ENCODE peak calls at places on chromosome 3, in six cellular contexts. K is H9, E is IMR-90, R is H1, X is mesenchymal stem cell, S is trophoblast cell. B is an unnamed sample.

GRCh38 chr3:56694852-56695563 is 11.9 kb upstream of the TASOR start:
- DNase-seq in X (no peak), K (no peak), R (no peak), E (no peak), S (no peak), B (no peak)

GRCh38 chr3:175941352-175941751 is 1082.2 kb downstream of the NAALADL2 start:
- DNase-seq in K (peak; percentile 80), E (no peak), X (no peak), R (no peak), S (peak; percentile 19), B (no peak)

GRCh38 chr3:171446801-171447578 is 13.2 kb downstream of the TNIK start:
- DNase-seq in K (no peak), S (peak; percentile 42), X (peak; percentile 88), R (no peak), E (peak; percentile 93), B (no peak)

GRCh38 chr3:132641837-132642538 is 17.6 kb downstream of the ACAD11 start:
- DNase-seq in E (peak; percentile 67), R (no peak), K (no peak), X (peak; percentile 67), S (no peak), B (peak; percentile 27)

GRCh38 chr3:46902188-46902631 is 24.7 kb downstream of the PTH1R start:
- DNase-seq in R (no peak), K (no peak), X (no peak), E (no peak), S (no peak), B (no peak)

GRCh38 chr3:102129774-102130608 is 280.7 kb downstream of the NFKBIZ start:
- DNase-seq in X (peak; percentile 74), E (peak; percentile 86), R (no peak), S (no peak), K (no peak), B (no peak)

GRCh38 chr3:197017003-197017402 is 12.6 kb downstream of the MELTF start:
- DNase-seq in X (no peak), S (no peak), E (no peak), R (no peak), K (peak; percentile 20), B (no peak)

GRCh38 chr3:100151024-100151707 is 36.9 kb upstream of the FILIP1L start:
- DNase-seq in K (no peak), E (no peak), S (no peak), R (no peak), X (no peak), B (no peak)

GRCh38 chr3:26647078-26647477 is 24.5 kb downstream of the LRRC3B start:
- DNase-seq in X (no peak), S (no peak), R (no peak), K (no peak), E (no peak), B (no peak)

GRCh38 chr3:70488816-70489215 is 176.4 kb upstream of the MDFIC2 start:
- DNase-seq in E (no peak), X (no peak), S (no peak), R (no peak), K (no peak), B (no peak)

GRCh38 chr3:159897331-159898075 is 91.1 kb upstream of the IL12A start:
- DNase-seq in K (no peak), X (peak; percentile 71), S (no peak), E (peak; percentile 81), R (no peak), B (no peak)

GRCh38 chr3:51813539-51813938 is 34.5 kb upstream of the IQCF6 start:
- DNase-seq in K (no peak), X (no peak), R (no peak), E (no peak), S (no peak), B (no peak)

GRCh38 chr3:53161820-53162671 is 1.0 kb downstream of the PRKCD start:
- DNase-seq in S (no peak), K (peak; percentile 47), R (no peak), X (peak; percentile 59), E (peak; percentile 20), B (no peak)

GRCh38 chr3:121885386-121885785 is 8.8 kb upstream of the SLC15A2 start:
- DNase-seq in K (no peak), E (peak; percentile 1), X (no peak), S (peak; percentile 60), R (no peak), B (no peak)

GRCh38 chr3:64316971-64317370 is 91.7 kb upstream of the PRICKLE2 start:
- DNase-seq in R (no peak), S (peak; percentile 7), E (peak; percentile 54), K (no peak), X (peak; percentile 39), B (no peak)

GRCh38 chr3:25182794-25183193 is 245.3 kb upstream of the RARB start:
- DNase-seq in S (no peak), K (no peak), R (no peak), E (no peak), X (no peak), B (no peak)

GRCh38 chr3:145857956-145858355 is 303.0 kb downstream of the PLOD2 start:
- DNase-seq in E (no peak), K (no peak), S (no peak), R (no peak), X (no peak), B (no peak)

GRCh38 chr3:178536271-178537079 is at the start of gene KCNMB2:
- DNase-seq in K (peak; percentile 63), E (no peak), X (peak; percentile 44), R (no peak), S (no peak), B (no peak)

GRCh38 chr3:155233213-155233612 is 60.3 kb downstream of the STRIT1 start:
- DNase-seq in K (no peak), S (no peak), X (peak; percentile 78), E (peak; percentile 81), R (no peak), B (no peak)

GRCh38 chr3:44339990-44340389 is 1.4 kb downstream of the TCAIM start:
- DNase-seq in X (no peak), R (no peak), S (no peak), K (no peak), E (no peak), B (no peak)

GRCh38 chr3:58518304-58518789 is 18.6 kb downstream of the ACOX2 start:
- DNase-seq in X (no peak), R (no peak), K (no peak), E (no peak), S (no peak), B (no peak)

GRCh38 chr3:105970283-105970682 is 101.5 kb upstream of the CBLB start:
- DNase-seq in R (no peak), E (peak; percentile 78), S (peak; percentile 68), K (no peak), X (peak; percentile 52), B (no peak)

GRCh38 chr3:61985020-61985419 is 388.3 kb downstream of the FEZF2 start:
- DNase-seq in R (no peak), K (no peak), S (no peak), E (peak; percentile 82), X (peak; percentile 24), B (no peak)

GRCh38 chr3:12335421-12335820 is 46.6 kb downstream of the PPARG start:
- DNase-seq in E (no peak), X (no peak), K (no peak), S (no peak), R (no peak), B (no peak)

GRCh38 chr3:12338595-12339546 is 50.0 kb downstream of the PPARG start:
- DNase-seq in S (no peak), E (no peak), K (no peak), R (no peak), X (no peak), B (no peak)

GRCh38 chr3:12336099-12336498 is 47.2 kb downstream of the PPARG start:
- DNase-seq in X (no peak), E (no peak), S (no peak), R (no peak), K (no peak), B (no peak)

GRCh38 chr3:12339701-12340480 is 51.0 kb downstream of the PPARG start:
- DNase-seq in S (no peak), R (no peak), K (no peak), X (no peak), E (no peak), B (no peak)

GRCh38 chr3:12334786-12335185 is 45.9 kb downstream of the PPARG start:
- DNase-seq in E (no peak), K (no peak), X (no peak), S (no peak), R (no peak), B (no peak)
- H3K14ac ChIP-seq in E (no peak overlapping the region), K (no peak overlapping the region), X (no peak overlapping the region), S (no peak overlapping the region), R (no peak overlapping the region), B (no peak overlapping the region)

DNA sequence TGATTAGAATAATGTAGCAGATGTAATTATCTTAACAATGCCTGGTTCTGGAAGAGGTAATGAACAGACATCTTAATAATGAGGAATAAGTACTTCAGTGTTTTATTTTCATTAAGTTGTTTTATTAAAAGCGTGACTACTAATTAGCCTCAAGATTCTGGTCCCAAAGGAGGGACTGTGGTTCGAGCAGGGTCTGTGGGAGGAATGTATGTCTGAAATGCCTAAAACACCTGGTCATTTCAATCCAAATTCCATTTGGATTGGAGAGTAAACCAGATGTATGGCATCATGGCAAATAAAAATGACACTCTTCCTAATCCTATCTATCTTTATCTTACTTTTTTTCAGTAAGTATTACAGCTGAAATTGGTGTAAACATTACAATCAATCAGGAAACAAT is 243.2 kb downstream of the PDZRN3 start:
- DNase-seq in R (no peak), S (no peak), X (no peak), K (no peak), E (no peak), B (no peak)
- H3K14ac ChIP-seq in R (no peak overlapping the region), S (no peak overlapping the region), X (no peak overlapping the region), K (no peak overlapping the region), E (no peak overlapping the region), B (no peak overlapping the region)

DNA sequence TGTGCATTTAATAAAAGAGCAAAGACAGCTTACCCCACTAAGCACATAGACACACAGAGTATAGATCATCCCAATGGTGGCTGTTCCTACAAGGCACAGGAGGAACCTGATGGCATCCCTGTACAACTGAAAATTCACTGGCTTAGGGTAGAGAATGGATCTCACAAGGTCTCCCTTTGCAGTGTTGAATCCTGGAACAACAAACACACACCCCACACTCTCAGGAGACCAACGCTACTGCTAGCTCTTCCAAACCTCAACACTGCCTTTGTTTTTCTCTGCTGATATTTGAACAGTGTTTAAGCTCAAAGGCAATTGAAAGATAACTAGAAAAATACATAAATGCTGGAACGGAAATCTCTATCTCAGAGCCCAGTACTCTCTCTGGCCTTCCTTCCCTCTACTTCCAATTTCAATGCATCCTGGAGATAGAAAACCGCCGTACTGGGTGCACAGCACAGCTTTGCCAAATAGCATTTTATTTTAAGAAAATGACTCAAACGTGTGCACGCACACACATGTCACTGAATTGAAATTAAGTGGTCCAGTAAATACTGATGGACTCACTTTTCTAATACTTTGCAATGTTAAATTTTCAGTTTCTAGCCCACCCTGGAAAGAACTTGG is 87.6 kb upstream of the ATP13A5 start:
- DNase-seq in S (no peak), R (no peak), K (no peak), E (no peak), X (no peak), B (no peak)
- H3K14ac ChIP-seq in S (no peak overlapping the region), R (no peak overlapping the region), K (no peak overlapping the region), E (no peak overlapping the region), X (no peak overlapping the region), B (no peak overlapping the region)

DNA sequence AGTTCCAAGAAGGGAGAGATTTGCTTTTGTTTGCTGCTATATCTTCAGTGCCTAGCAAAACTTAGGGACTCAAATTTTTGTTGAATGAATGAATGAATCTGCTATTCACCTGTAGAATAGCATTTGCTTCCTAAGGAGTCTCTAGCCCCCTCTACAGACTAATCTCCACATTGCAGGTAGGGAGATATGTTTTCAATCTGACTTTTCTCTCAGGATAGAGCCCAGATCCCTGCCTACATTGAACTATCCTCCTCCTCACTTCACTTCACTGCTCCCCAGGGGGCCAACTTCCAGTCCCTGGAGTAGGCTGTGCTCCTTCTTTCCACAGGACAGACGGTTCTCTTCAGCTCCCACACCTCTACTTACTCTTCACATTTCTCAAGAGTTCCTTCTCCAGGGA is 81.9 kb upstream of the PTX3 start:
- DNase-seq in E (peak; percentile 18), X (no peak), R (no peak), K (no peak), S (no peak), B (no peak)
- H3K14ac ChIP-seq in E (peak overlapping the region; percentile 68), X (no peak overlapping the region), R (no peak overlapping the region), K (no peak overlapping the region), S (no peak overlapping the region), B (no peak overlapping the region)

B was measured in neuronal stem cell.